ENCODE peak calls at places on chromosome 20, in ten cellular contexts. F is GDM1, U is left ventricle myocardium inferior, N is epithelial cell of prostate, Q is left kidney, A is Daoy, Z is RPMI7951, G is ACHN, I is NCI-H345, L is LoVo. C is an unnamed sample.

GRCh38 chr20:64065062-64065972 is 2.3 kb downstream of the TCEA2 start:
- DNase-seq in L (no peak), U (no peak), A (no peak), F (no peak), G (no peak), I (peak), Q (no peak), N (no peak), Z (no peak), C (no peak)

GRCh38 chr20:7094438-7094997 is 327.0 kb downstream of the BMP2 start:
- DNase-seq in Z (peak), F (no peak), U (no peak), N (no peak), I (peak), G (peak), L (peak), A (peak), Q (peak), C (no peak)

GRCh38 chr20:36070451-36070850 is 84.1 kb upstream of the EPB41L1 start:
- DNase-seq in Q (peak), Z (peak), G (no peak), A (no peak), I (no peak), L (no peak), F (no peak), N (no peak), U (no peak), C (no peak)

GRCh38 chr20:6612615-6612917 is 154.9 kb upstream of the BMP2 start:
- DNase-seq in Z (no peak), I (no peak), N (no peak), U (no peak), Q (no peak), G (no peak), L (no peak), A (no peak), F (no peak), C (no peak)

GRCh38 chr20:50111120-50111828 is 1.7 kb downstream of the UBE2V1 start:
- DNase-seq in G (no peak), Q (no peak), A (peak), Z (peak), U (no peak), N (no peak), L (no peak), I (no peak), F (no peak), C (no peak)

GRCh38 chr20:22686097-22686496 is 101.7 kb upstream of the FOXA2 start:
- DNase-seq in Q (peak), Z (peak), U (peak), N (peak), F (no peak), L (no peak), G (no peak), I (peak), A (peak), C (peak)

GRCh38 chr20:56631318-56631989 is 2.3 kb downstream of the TFAP2C start:
- DNase-seq in Z (peak), A (no peak), I (no peak), L (no peak), G (no peak), U (no peak), Q (peak), N (no peak), F (no peak), C (no peak)

GRCh38 chr20:43667341-43668132 is 623 bp downstream of the MYBL2 start:
- DNase-seq in A (peak), N (no peak), L (no peak), I (peak), Q (peak), G (no peak), U (no peak), F (no peak), Z (peak), C (no peak)

GRCh38 chr20:51375561-51375960 is 167.0 kb downstream of the NFATC2 start:
- DNase-seq in Q (no peak), G (no peak), F (no peak), Z (no peak), L (no peak), A (no peak), N (no peak), I (no peak), U (no peak), C (no peak)

GRCh38 chr20:59032713-59033059 is 551 bp upstream of the ATP5F1E start:
- DNase-seq in F (no peak), I (peak), A (peak), N (no peak), G (peak), Z (peak), U (no peak), L (no peak), Q (no peak), C (no peak)

GRCh38 chr20:11027224-11027623 is 353.4 kb upstream of the JAG1 start:
- DNase-seq in F (no peak), U (no peak), A (no peak), L (no peak), I (no peak), Q (no peak), N (no peak), Z (no peak), G (no peak), C (no peak)

GRCh38 chr20:2617099-2617714 is 35.2 kb upstream of the NOP56 start:
- DNase-seq in F (no peak), G (no peak), Q (no peak), I (no peak), N (no peak), L (no peak), U (no peak), A (no peak), Z (peak), C (no peak)

GRCh38 chr20:12113075-12113467 is 195.4 kb downstream of the BTBD3 start:
- DNase-seq in Z (no peak), L (no peak), Q (no peak), I (no peak), F (no peak), G (no peak), N (no peak), U (no peak), A (no peak), C (no peak)

GRCh38 chr20:17648782-17649730 is 33.0 kb downstream of the RRBP1 start:
- DNase-seq in U (no peak), G (peak), L (no peak), Q (peak), A (no peak), N (no peak), Z (no peak), I (peak), F (no peak), C (peak)

GRCh38 chr20:651713-652610 is 1.0 kb downstream of the SRXN1 start:
- DNase-seq in L (peak), Q (no peak), F (no peak), G (no peak), U (no peak), I (no peak), Z (no peak), A (no peak), N (no peak), C (no peak)

GRCh38 chr20:18739785-18740184 is 73.8 kb upstream of the SCP2D1 start:
- DNase-seq in N (no peak), G (no peak), L (no peak), Z (peak), Q (peak), U (no peak), I (no peak), A (peak), F (no peak), C (no peak)

GRCh38 chr20:41649489-41649888 is 31.3 kb upstream of the CHD6 start:
- DNase-seq in G (no peak), U (no peak), F (no peak), A (no peak), N (no peak), Q (peak), Z (no peak), I (peak), L (no peak), C (no peak)

GRCh38 chr20:40860487-40860902 is 168.1 kb upstream of the TOP1 start:
- DNase-seq in Q (no peak), G (no peak), I (no peak), A (peak), U (no peak), N (peak), L (peak), F (no peak), Z (peak), C (no peak)

C was measured in left cardiac atrium.